ENCODE peak calls at places on chromosomes 3 and 15, in ten cellular contexts. J is C1 segment of cervical spinal cord; A is fibroblast of pulmonary artery; D is LHCN-M2; H is NCI-H1092 treated with DMSO at 0.1 percent for 48 hours; X is GM19239; M is naive thymus-derived CD8-positive, alpha-beta T cell; T is MM.1S; C is frontal cortex; B is HS-5. E is an unnamed sample.

GRCh38 chr15:63601727-63602185 is 4.6 kb downstream of the FBXL22 start:
- DNase-seq in J (no peak), A (no peak), D (peak; percentile 15), H (peak; percentile 46), X (no peak), M (no peak), T (peak; percentile 61), C (no peak), B (no peak), E (no peak)

GRCh38 chr3:171658801-171659200 is 151.5 kb downstream of the PLD1 start:
- DNase-seq in J (no peak), A (no peak), D (no peak), H (no peak), X (no peak), M (no peak), T (no peak), C (no peak), B (no peak), E (peak; percentile 31)

GRCh38 chr3:27721717-27722564 is at the start of gene EOMES:
- DNase-seq in J (no peak), A (peak; percentile 34), D (no peak), H (peak; percentile 2), X (peak; percentile 53), M (peak; percentile 75), T (peak; percentile 68), C (no peak), B (peak; percentile 56), E (no peak)

GRCh38 chr3:22089284-22089683 is 338.3 kb upstream of the ZNF385D start:
- DNase-seq in J (no peak), A (peak; percentile 34), D (peak; percentile 8), H (peak; percentile 17), X (peak; percentile 1), M (no peak), T (peak; percentile 68), C (no peak), B (no peak), E (peak; percentile 0)

GRCh38 chr3:161035711-161036110 is 69.4 kb downstream of the B3GALNT1 start:
- DNase-seq in J (no peak), A (peak; percentile 85), D (peak; percentile 8), H (no peak), X (no peak), M (no peak), T (no peak), C (no peak), B (peak; percentile 5), E (peak; percentile 77)

GRCh38 chr3:149813367-149814281 is 609 bp downstream of the RNF13 start:
- DNase-seq in J (no peak), A (peak; percentile 53), D (peak; percentile 39), H (peak; percentile 45), X (no peak), M (no peak), T (peak; percentile 15), C (no peak), B (no peak), E (peak; percentile 9)

GRCh38 chr3:123843668-123844067 is 40.5 kb downstream of the MYLK start:
- DNase-seq in J (no peak), A (peak; percentile 35), D (peak; percentile 38), H (no peak), X (no peak), M (no peak), T (no peak), C (no peak), B (no peak), E (peak; percentile 74)

GRCh38 chr15:70112018-70112395 is 14.3 kb upstream of the TLE3 start:
- DNase-seq in J (no peak), A (no peak), D (peak; percentile 47), H (peak; percentile 29), X (no peak), M (no peak), T (no peak), C (no peak), B (no peak), E (no peak)

GRCh38 chr15:64334530-64334929 is 21.4 kb downstream of the CSNK1G1 start:
- DNase-seq in J (no peak), A (no peak), D (no peak), H (no peak), X (no peak), M (peak; percentile 24), T (no peak), C (no peak), B (no peak), E (no peak)

GRCh38 chr15:28181386-28181785 is 82.3 kb upstream of the OCA2 start:
- DNase-seq in J (no peak), A (no peak), D (no peak), H (no peak), X (no peak), M (no peak), T (no peak), C (no peak), B (no peak), E (no peak)

GRCh38 chr3:64176461-64176996 is 48.7 kb downstream of the PRICKLE2 start:
- DNase-seq in J (no peak), A (no peak), D (peak; percentile 64), H (no peak), X (no peak), M (no peak), T (no peak), C (no peak), B (peak; percentile 64), E (no peak)

GRCh38 chr3:119609301-119609700 is 11.6 kb downstream of the PLA1A start:
- DNase-seq in J (no peak), A (no peak), D (no peak), H (no peak), X (no peak), M (no peak), T (no peak), C (no peak), B (no peak), E (no peak)

GRCh38 chr15:38564557-38565286 is at the start of gene RASGRP1:
- DNase-seq in J (peak; percentile 12), A (peak; percentile 36), D (no peak), H (peak; percentile 16), X (peak; percentile 69), M (peak; percentile 87), T (peak; percentile 83), C (peak; percentile 51), B (no peak), E (no peak)

GRCh38 chr3:14235003-14235876 is 56.6 kb downstream of the LSM3 start:
- DNase-seq in J (no peak), A (peak; percentile 20), D (no peak), H (no peak), X (no peak), M (no peak), T (no peak), C (no peak), B (no peak), E (no peak)

GRCh38 chr3:126373682-126374601 is 16.7 kb upstream of the KLF15 start:
- DNase-seq in J (no peak), A (peak; percentile 39), D (no peak), H (no peak), X (no peak), M (no peak), T (peak; percentile 2), C (no peak), B (no peak), E (peak; percentile 33)

GRCh38 chr3:33035596-33035995 is 61.4 kb downstream of the GLB1 start:
- DNase-seq in J (no peak), A (peak; percentile 70), D (peak; percentile 48), H (no peak), X (no peak), M (no peak), T (no peak), C (no peak), B (peak; percentile 56), E (no peak)

GRCh38 chr15:52221730-52222129 is 30.5 kb upstream of the GNB5 start:
- DNase-seq in J (no peak), A (no peak), D (no peak), H (no peak), X (no peak), M (no peak), T (peak; percentile 57), C (no peak), B (no peak), E (no peak)

GRCh38 chr15:25175789-25176615 is 221.2 kb downstream of the SNRPN start:
- DNase-seq in J (no peak), A (no peak), D (no peak), H (no peak), X (no peak), M (no peak), T (no peak), C (no peak), B (no peak), E (no peak)

GRCh38 chr15:78808550-78808949 is 2.7 kb downstream of the ADAMTS7 start:
- DNase-seq in J (no peak), A (peak; percentile 59), D (peak; percentile 47), H (no peak), X (peak; percentile 53), M (no peak), T (peak; percentile 74), C (no peak), B (no peak), E (no peak)

GRCh38 chr3:127544806-127545545 is 45.6 kb downstream of the TPRA1 start:
- DNase-seq in J (no peak), A (no peak), D (no peak), H (no peak), X (no peak), M (no peak), T (no peak), C (no peak), B (no peak), E (no peak)

GRCh38 chr15:81941479-81941878 is 104.3 kb downstream of the MEX3B start:
- DNase-seq in J (no peak), A (no peak), D (no peak), H (peak; percentile 4), X (no peak), M (no peak), T (no peak), C (no peak), B (no peak), E (no peak)

GRCh38 chr3:33372218-33373081 is 67.8 kb downstream of the UBP1 start:
- DNase-seq in J (no peak), A (peak; percentile 70), D (peak; percentile 78), H (peak; percentile 20), X (peak; percentile 22), M (peak; percentile 30), T (peak; percentile 53), C (peak; percentile 23), B (peak; percentile 70), E (peak; percentile 47)

GRCh38 chr3:25542571-25543039 is 114.5 kb downstream of the RARB start:
- DNase-seq in J (no peak), A (peak; percentile 37), D (peak; percentile 13), H (no peak), X (no peak), M (no peak), T (no peak), C (no peak), B (no peak), E (no peak)

GRCh38 chr15:74422723-74423442 is 10.9 kb downstream of the SEMA7A start:
- DNase-seq in J (peak; percentile 37), A (peak; percentile 39), D (peak; percentile 92), H (no peak), X (no peak), M (no peak), T (no peak), C (no peak), B (peak; percentile 92), E (no peak)

GRCh38 chr3:49411550-49411967 is 217 bp downstream of the RHOA start:
- DNase-seq in J (no peak), A (no peak), D (peak; percentile 32), H (no peak), X (no peak), M (peak; percentile 28), T (no peak), C (peak; percentile 73), B (no peak), E (no peak)

GRCh38 chr3:101202640-101203039 is 117.7 kb downstream of the IMPG2 start:
- DNase-seq in J (no peak), A (no peak), D (no peak), H (no peak), X (no peak), M (no peak), T (no peak), C (no peak), B (no peak), E (no peak)

GRCh38 chr15:96345560-96346389 is 15.3 kb downstream of the NR2F2 start:
- DNase-seq in J (peak; percentile 61), A (peak; percentile 87), D (peak; percentile 82), H (peak; percentile 38), X (no peak), M (no peak), T (peak; percentile 58), C (peak; percentile 86), B (no peak), E (peak; percentile 73)

GRCh38 chr3:182716114-182716688 is 77.1 kb upstream of the ATP11B start:
- DNase-seq in J (no peak), A (no peak), D (no peak), H (no peak), X (no peak), M (no peak), T (peak; percentile 61), C (no peak), B (no peak), E (no peak)